ENCODE peak calls at places on chromosomes 16 and 17, in nine cellular contexts. A is astrocyte of the hippocampus, J is adipocyte, D is WTC11, G is neural crest cell, M is H7, C is iris pigment epithelial cell, S is H1, E is breast epithelium. U is an unnamed sample.

GRCh38 chr17:76240461-76241204 is at the start of gene RNF157:
- DNase-seq in C (peak), G (peak), J (peak), M (peak), A (peak), S (peak), D (peak), E (no peak), U (peak)

GRCh38 chr16:81700780-81701165 is 78.3 kb upstream of the PLCG2 start:
- DNase-seq in M (no peak), D (no peak), J (no peak), S (no peak), C (no peak), E (no peak), G (no peak), A (no peak), U (no peak)

GRCh38 chr16:24728011-24728410 is 1.4 kb upstream of the TNRC6A start:
- DNase-seq in C (no peak), E (no peak), D (no peak), A (no peak), G (no peak), J (no peak), M (no peak), S (no peak), U (no peak)

GRCh38 chr16:68642047-68642435 is 3.1 kb upstream of the CDH3 start:
- DNase-seq in J (no peak), G (no peak), A (no peak), S (no peak), M (no peak), E (no peak), C (no peak), D (no peak), U (no peak)

GRCh38 chr17:44655983-44656700 is at the start of gene MEIOC:
- DNase-seq in M (peak), D (peak), A (peak), G (peak), C (peak), J (peak), S (peak), E (no peak), U (peak)

GRCh38 chr17:77300016-77300686 is 159.4 kb downstream of the SEC14L1 start:
- DNase-seq in D (no peak), E (no peak), J (no peak), A (no peak), M (no peak), S (no peak), G (no peak), C (no peak), U (no peak)

GRCh38 chr16:11586375-11586855 is 304 bp downstream of the LITAF start:
- DNase-seq in M (no peak), A (no peak), S (no peak), G (no peak), C (no peak), D (no peak), E (no peak), J (peak), U (no peak)

GRCh38 chr16:62256406-62256805 is 220.2 kb upstream of the CDH8 start:
- DNase-seq in J (no peak), M (no peak), E (no peak), A (peak), C (no peak), G (no peak), S (no peak), D (no peak), U (no peak)

GRCh38 chr17:8563981-8564602 is 66.4 kb downstream of the MYH10 start:
- DNase-seq in D (no peak), G (no peak), E (no peak), M (no peak), A (no peak), C (peak), J (peak), S (no peak), U (peak)

GRCh38 chr16:1923299-1924034 is 5.3 kb upstream of the HS3ST6 start:
- DNase-seq in D (peak), G (peak), M (peak), C (peak), J (peak), E (no peak), S (peak), A (peak), U (no peak)

GRCh38 chr17:81309140-81309858 is 14.2 kb upstream of the SLC38A10 start:
- DNase-seq in J (peak), D (peak), E (peak), A (peak), M (peak), G (peak), C (peak), S (peak), U (peak)

GRCh38 chr16:55835578-55835977 is 2.7 kb upstream of the CES1 start:
- DNase-seq in J (peak), D (no peak), S (no peak), E (no peak), A (no peak), M (no peak), C (no peak), G (no peak), U (no peak)

GRCh38 chr17:35214631-35215273 is 20.6 kb upstream of the SLC35G3 start:
- DNase-seq in J (no peak), G (no peak), A (no peak), M (no peak), E (no peak), D (no peak), C (no peak), S (no peak), U (no peak)

U was measured in IMR-90.